ENCODE peak calls at places on chromosomes 1 and 21, in nine cellular contexts. M, Y, F, B, G, X, Q, W and H are unnamed samples.

GRCh38 chr1:221794079-221794670 is 52.3 kb upstream of the DUSP10 start:
- DNase-seq in M (no peak), X (no peak), W (no peak), F (peak), Y (no peak), Q (no peak), G (no peak), B (no peak), H (peak)

GRCh38 chr1:201013991-201014815 is 9.3 kb downstream of the KIF21B start:
- DNase-seq in G (no peak), Q (no peak), F (no peak), Y (no peak), M (no peak), B (no peak), X (no peak), W (no peak), H (no peak)

GRCh38 chr1:18012686-18013085 is 94.9 kb upstream of the IGSF21 start:
- DNase-seq in W (no peak), X (no peak), M (no peak), Y (no peak), G (no peak), B (no peak), Q (no peak), F (no peak), H (no peak)

GRCh38 chr1:25549273-25550154 is 6.1 kb downstream of the LDLRAP1 start:
- DNase-seq in Y (no peak), X (no peak), W (peak), B (no peak), Q (no peak), G (peak), F (peak), M (no peak), H (peak)

GRCh38 chr1:200877839-200878551 is 5.2 kb downstream of the GPR25 start:
- DNase-seq in G (peak), X (no peak), Q (no peak), B (no peak), F (no peak), Y (no peak), M (no peak), W (no peak), H (no peak)

GRCh38 chr1:46411601-46412341 is 17.7 kb downstream of the FAAH start:
- DNase-seq in F (no peak), W (no peak), Y (no peak), B (no peak), M (no peak), X (no peak), G (no peak), Q (no peak), H (no peak)

GRCh38 chr1:61441723-61442262 is 283.1 kb downstream of the TM2D1 start:
- DNase-seq in Q (peak), Y (no peak), G (no peak), M (no peak), F (peak), X (no peak), B (no peak), W (no peak), H (no peak)

GRCh38 chr1:183907106-183907505 is 102.2 kb downstream of the RGL1 start:
- DNase-seq in M (no peak), B (no peak), G (no peak), X (no peak), W (no peak), Y (no peak), Q (no peak), F (peak), H (no peak)

GRCh38 chr1:37267111-37267835 is 207.1 kb upstream of the ZC3H12A start:
- DNase-seq in X (no peak), W (no peak), Q (no peak), M (no peak), Y (no peak), B (no peak), F (no peak), G (no peak), H (no peak)

GRCh38 chr1:47697616-47698335 is 259.9 kb downstream of the FOXD2 start:
- DNase-seq in G (peak), Q (no peak), M (no peak), Y (no peak), F (no peak), X (no peak), B (no peak), W (no peak), H (no peak)

GRCh38 chr1:198880818-198881597 is 242.2 kb downstream of the PTPRC start:
- DNase-seq in F (peak), W (no peak), Q (no peak), X (peak), Y (no peak), B (no peak), M (no peak), G (no peak), H (peak)

GRCh38 chr1:92483442-92484170 is 3.1 kb downstream of the GFI1 start:
- DNase-seq in W (no peak), X (no peak), M (no peak), Q (no peak), F (no peak), B (no peak), G (no peak), Y (no peak), H (no peak)

GRCh38 chr21:16193758-16194606 is 464.2 kb downstream of the USP25 start:
- DNase-seq in X (peak), W (peak), Q (peak), Y (peak), M (peak), F (peak), B (peak), G (peak), H (peak)

GRCh38 chr1:208132287-208132882 is 111.8 kb downstream of the PLXNA2 start:
- DNase-seq in M (peak), G (peak), Q (peak), Y (peak), W (peak), B (peak), F (peak), X (peak), H (peak)

GRCh38 chr1:156833598-156833997 is 16.9 kb upstream of the SH2D2A start:
- DNase-seq in Q (no peak), F (no peak), W (no peak), G (no peak), X (no peak), B (no peak), Y (no peak), M (no peak), H (no peak)

GRCh38 chr1:81034366-81034765 is 766.4 kb upstream of the ADGRL2 start:
- DNase-seq in F (no peak), X (no peak), B (no peak), W (no peak), Q (no peak), G (no peak), M (no peak), Y (no peak), H (no peak)

GRCh38 chr1:201955009-201955749 is at the start of gene TIMM17A:
- DNase-seq in B (peak), Y (peak), X (peak), G (peak), Q (peak), M (peak), F (peak), W (peak), H (peak)

GRCh38 chr1:60149254-60149653 is 75.7 kb upstream of the C1orf87 start:
- DNase-seq in F (no peak), W (peak), B (peak), G (peak), Q (no peak), Y (no peak), M (no peak), X (no peak), H (peak)

GRCh38 chr1:51313961-51314777 is 16.2 kb downstream of the TTC39A start:
- DNase-seq in M (no peak), B (peak), X (peak), F (peak), Y (no peak), G (no peak), W (no peak), Q (no peak), H (peak)

GRCh38 chr1:112444269-112444668 is 48.3 kb downstream of the CTTNBP2NL start:
- DNase-seq in B (no peak), F (peak), G (no peak), X (no peak), W (no peak), Y (no peak), M (no peak), Q (no peak), H (peak)

GRCh38 chr1:54364613-54365012 is 41.6 kb downstream of the SSBP3 start:
- DNase-seq in Q (no peak), M (no peak), G (no peak), W (no peak), X (no peak), Y (no peak), F (no peak), B (no peak), H (no peak)

GRCh38 chr1:214213136-214213535 is 67.8 kb upstream of the SMYD2 start:
- DNase-seq in Y (no peak), F (peak), Q (no peak), X (peak), G (no peak), M (no peak), B (no peak), W (no peak), H (peak)

GRCh38 chr1:2151906-2152305 is 42.7 kb downstream of the FAAP20 start:
- DNase-seq in Q (no peak), B (no peak), W (no peak), M (no peak), X (no peak), F (no peak), G (no peak), Y (no peak), H (peak)

GRCh38 chr1:16980473-16981268 is at the start of gene MFAP2:
- DNase-seq in W (no peak), Q (peak), G (no peak), M (no peak), X (no peak), B (no peak), F (peak), Y (peak), H (peak)

GRCh38 chr1:16984717-16985116 is 4.3 kb upstream of the MFAP2 start:
- DNase-seq in F (peak), W (no peak), M (peak), G (peak), X (no peak), B (no peak), Q (peak), Y (peak), H (peak)

GRCh38 chr1:16981269-16981849 is 939 bp upstream of the MFAP2 start:
- DNase-seq in X (no peak), F (peak), Y (no peak), B (no peak), W (no peak), M (no peak), G (no peak), Q (no peak), H (peak)

GRCh38 chr1:16986113-16986512 is 5.7 kb upstream of the MFAP2 start:
- DNase-seq in B (no peak), F (no peak), W (no peak), M (no peak), G (no peak), Y (no peak), X (no peak), Q (no peak), H (no peak)

GRCh38 chr1:16983649-16984048 is 3.2 kb upstream of the MFAP2 start:
- DNase-seq in X (no peak), Y (no peak), B (no peak), Q (no peak), W (no peak), F (no peak), G (no peak), M (no peak), H (no peak)
- TF ChIP-seq CTCF in X (no peak), Y (no peak), B (no peak), Q (no peak), W (no peak), F (no peak), G (no peak), M (no peak), H (no peak)

GRCh38 chr1:170661646-170662411 is 2.1 kb upstream of the PRRX1 start:
- DNase-seq in Y (peak), X (no peak), G (no peak), B (no peak), W (no peak), Q (peak), F (peak), M (no peak), H (peak)

GRCh38 chr1:170659404-170660035 is 4.4 kb upstream of the PRRX1 start:
- DNase-seq in F (peak), M (no peak), G (no peak), Q (no peak), B (no peak), Y (no peak), X (no peak), W (no peak), H (no peak)

GRCh38 chr1:170662561-170662971 is 1.4 kb upstream of the PRRX1 start:
- DNase-seq in B (no peak), G (no peak), M (no peak), Q (no peak), Y (no peak), F (peak), W (no peak), X (no peak), H (no peak)

GRCh38 chr1:170660874-170661645 is 2.9 kb upstream of the PRRX1 start:
- DNase-seq in B (no peak), Q (peak), X (no peak), M (no peak), F (peak), G (no peak), Y (peak), W (no peak), H (no peak)

GRCh38 chr1:170660281-170660713 is 3.6 kb upstream of the PRRX1 start:
- DNase-seq in B (no peak), G (no peak), Q (no peak), X (no peak), Y (no peak), F (no peak), W (no peak), M (no peak), H (no peak)
- H3K4me3 ChIP-seq in B (no peak), G (no peak), Q (no peak), X (no peak), Y (no peak), F (no peak), W (no peak), M (no peak), H (no peak)

DNA sequence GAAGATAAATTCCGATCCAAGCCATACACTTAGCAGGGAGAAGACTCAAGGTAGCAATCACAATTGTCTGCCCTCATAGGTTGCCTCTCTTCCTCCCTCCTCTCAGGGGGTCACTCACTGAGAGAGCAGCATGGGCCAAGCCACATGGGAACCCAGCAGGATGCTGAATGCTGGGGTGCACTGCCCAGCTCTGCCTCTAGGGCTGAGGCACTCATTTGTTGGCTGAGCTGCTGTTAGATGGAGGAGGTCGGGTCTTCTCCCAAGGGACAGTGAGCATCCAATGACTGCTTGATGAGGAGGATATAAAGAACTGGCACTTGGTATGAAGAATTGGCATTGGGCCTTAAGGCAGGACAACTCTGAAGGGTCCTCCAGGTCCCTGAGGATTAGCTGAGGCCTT is 418.8 kb downstream of the SIPA1L2 start:
- DNase-seq in Y (no peak), X (peak), B (no peak), G (no peak), F (no peak), Q (no peak), M (no peak), W (no peak), H (no peak)
- TF ChIP-seq CTCF in Y (no peak), X (no peak), B (no peak), G (no peak), F (peak), Q (no peak), M (no peak), W (no peak), H (peak)

GRCh38 chr1:165353731-165354671 is 2.5 kb downstream of the LMX1A start:
- DNase-seq in W (no peak), Q (no peak), G (no peak), X (no peak), Y (no peak), M (no peak), F (no peak), B (no peak), H (no peak)

GRCh38 chr1:165356876-165357275 is 361 bp upstream of the LMX1A start:
- DNase-seq in X (no peak), Q (no peak), F (no peak), M (no peak), W (no peak), B (no peak), G (no peak), Y (no peak), H (no peak)

GRCh38 chr1:165354739-165355138 is 1.8 kb downstream of the LMX1A start:
- DNase-seq in Q (no peak), M (no peak), F (no peak), W (no peak), X (no peak), Y (no peak), B (no peak), G (no peak), H (no peak)

GRCh38 chr1:165355221-165355976 is 1.1 kb downstream of the LMX1A start:
- DNase-seq in Q (no peak), M (no peak), G (no peak), Y (no peak), F (no peak), W (no peak), X (no peak), B (no peak), H (no peak)

DNA sequence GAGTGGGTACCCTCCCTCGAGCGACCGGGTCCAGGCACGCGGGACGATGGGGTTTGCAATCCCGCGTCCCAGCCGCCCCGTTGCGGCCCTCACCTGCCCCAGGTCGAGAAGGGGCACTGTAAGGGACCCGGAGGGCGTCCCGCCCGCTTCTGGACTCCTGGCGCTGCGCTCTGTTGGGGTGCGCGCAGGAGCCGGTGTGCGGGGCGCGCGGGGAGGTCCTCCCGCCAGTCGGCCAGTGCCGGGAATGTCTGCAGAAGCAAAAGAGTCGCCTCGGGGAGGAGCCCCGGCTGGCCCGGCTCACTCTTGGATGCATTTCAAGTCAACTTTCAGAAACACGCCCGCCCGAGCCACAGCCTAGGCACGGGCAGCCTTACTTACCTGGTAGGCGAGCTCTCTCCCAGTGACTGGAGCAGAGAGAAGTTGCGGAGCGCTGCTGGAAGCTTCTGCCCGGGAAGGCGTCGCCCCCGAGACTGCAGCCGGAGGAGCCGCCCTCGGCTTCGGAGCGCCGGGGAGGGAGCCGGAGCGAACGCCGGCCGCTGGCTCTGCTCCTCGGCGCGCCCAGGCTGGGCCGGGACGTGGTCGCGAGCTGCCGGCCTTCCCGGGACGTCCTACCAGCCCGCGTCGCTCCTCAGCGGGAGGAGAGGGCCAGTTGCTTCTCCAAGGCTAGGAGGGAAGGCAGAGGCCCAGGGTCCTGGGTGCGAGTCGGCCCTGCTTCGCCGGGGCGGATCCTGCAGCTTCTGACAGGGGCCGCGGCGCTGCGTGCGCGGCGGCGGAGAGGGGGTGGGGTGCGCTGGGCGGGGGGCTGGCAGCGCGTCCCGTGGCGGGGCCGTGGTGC is at the start of gene LMX1A:
- DNase-seq in X (peak), G (no peak), W (no peak), B (peak), Y (no peak), Q (no peak), F (peak), M (no peak), H (no peak)
- H3K4me3 ChIP-seq in X (peak), G (peak), W (peak), B (peak), Y (peak), Q (peak), F (peak), M (peak), H (no peak)

GRCh38 chr1:205456868-205457724 is 1.3 kb upstream of the BLACAT1 start:
- DNase-seq in X (no peak), B (no peak), M (no peak), W (no peak), F (no peak), Q (no peak), Y (no peak), G (no peak), H (peak)

GRCh38 chr1:205458777-205459566 is 3.1 kb upstream of the BLACAT1 start:
- DNase-seq in X (no peak), Y (no peak), W (no peak), B (no peak), Q (no peak), G (no peak), M (no peak), F (peak), H (peak)

GRCh38 chr1:205454903-205455335 is 926 bp downstream of the BLACAT1 start:
- DNase-seq in B (no peak), Y (no peak), X (no peak), Q (no peak), M (no peak), G (no peak), W (no peak), F (no peak), H (no peak)

GRCh38 chr1:205455581-205456382 is at the start of gene BLACAT1:
- DNase-seq in X (no peak), G (no peak), W (no peak), B (no peak), F (no peak), M (no peak), Y (no peak), Q (no peak), H (no peak)

DNA sequence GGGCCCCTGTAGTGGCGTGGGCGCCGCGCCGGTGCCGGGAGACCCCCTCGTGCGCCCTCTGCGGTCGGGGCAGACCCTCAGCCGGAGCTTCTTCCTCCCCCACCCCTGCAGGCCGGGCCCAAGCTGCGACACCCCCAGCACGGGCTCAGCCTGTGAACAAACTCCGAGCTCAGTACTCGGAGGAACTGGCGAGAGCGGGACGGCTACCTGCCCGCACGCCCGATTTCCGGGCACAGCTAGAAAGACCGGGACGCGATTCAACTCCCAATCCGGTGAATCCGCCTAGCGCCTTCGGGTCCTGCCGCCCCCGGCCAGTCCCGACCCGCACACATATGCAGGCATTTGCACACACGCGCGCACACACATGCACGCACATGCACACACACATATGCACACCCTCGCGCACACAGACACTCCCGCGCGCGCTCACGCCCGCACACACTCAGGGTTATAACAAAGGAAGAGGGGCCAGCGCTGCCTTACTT is 580 bp upstream of the BLACAT1 start:
- DNase-seq in W (no peak), B (no peak), Q (no peak), X (no peak), F (no peak), M (no peak), Y (no peak), G (no peak), H (no peak)
- TF ChIP-seq CTCF in W (no peak), B (no peak), Q (no peak), X (no peak), F (no peak), M (no peak), Y (no peak), G (no peak), H (no peak)

DNA sequence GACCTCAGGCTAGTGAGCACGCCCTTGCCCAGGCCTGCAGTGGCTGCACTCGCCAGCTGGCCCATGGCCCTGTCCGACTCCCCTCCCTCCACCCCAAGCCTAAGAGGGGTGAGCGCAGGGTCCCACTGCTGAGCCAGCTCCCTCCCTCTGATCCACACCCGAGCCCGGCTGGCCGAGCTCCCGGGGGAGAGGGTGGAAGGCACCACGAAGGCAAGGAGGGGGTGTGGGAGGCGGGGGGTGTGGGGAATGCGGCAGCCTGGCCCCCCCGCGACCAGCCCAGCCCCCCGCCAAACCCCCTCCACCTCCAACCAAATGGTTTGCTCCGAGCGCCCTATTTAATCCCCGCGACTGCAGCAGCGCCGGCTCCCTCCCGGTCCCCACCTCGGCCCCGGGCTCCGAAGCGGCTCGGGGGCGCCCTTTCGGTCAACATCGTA is at the start of gene CADM3:
- DNase-seq in Y (no peak), Q (peak), F (no peak), X (no peak), W (no peak), B (no peak), M (no peak), G (peak), H (no peak)
- H3K4me3 ChIP-seq in Y (no peak), Q (no peak), F (peak), X (peak), W (peak), B (no peak), M (peak), G (peak), H (no peak)